ENCODE peak calls at places on chromosomes 7 and 10, in four cellular contexts. X is neural progenitor cell, V is GM10248, B is BJ. O is an unnamed sample.

GRCh38 chr7:78055160-78055559 is 256.6 kb downstream of the PHTF2 start:
- DNase-seq in B (no peak), V (no peak), X (no peak), O (no peak)

GRCh38 chr10:79052311-79053080 is 16.3 kb upstream of the ZMIZ1 start:
- DNase-seq in B (no peak), V (no peak), X (peak), O (no peak)

GRCh38 chr10:80163741-80164341 is 31.3 kb downstream of the PLAC9 start:
- DNase-seq in V (no peak), X (peak), B (peak), O (no peak)

GRCh38 chr7:150923802-150924201 is 54.3 kb downstream of the KCNH2 start:
- DNase-seq in X (no peak), B (no peak), V (no peak), O (no peak)

GRCh38 chr10:110861930-110862677 is 9.6 kb upstream of the PDCD4 start:
- DNase-seq in X (no peak), V (no peak), B (peak), O (no peak)

GRCh38 chr7:16466087-16466472 is 542 bp upstream of the SOSTDC1 start:
- DNase-seq in V (no peak), X (no peak), B (no peak), O (no peak)

GRCh38 chr7:85215098-85215497 is 28.2 kb upstream of the SEMA3D start:
- DNase-seq in X (no peak), B (no peak), V (no peak), O (no peak)

GRCh38 chr10:124911124-124912051 is 30.5 kb upstream of the ZRANB1 start:
- DNase-seq in V (no peak), B (no peak), X (no peak), O (no peak)

GRCh38 chr7:86913709-86914108 is 145.7 kb downstream of the ELAPOR2 start:
- DNase-seq in B (peak), X (no peak), V (no peak), O (no peak)

GRCh38 chr10:100823194-100823593 is 77.8 kb downstream of the PAX2 start:
- DNase-seq in B (no peak), V (no peak), X (no peak), O (no peak)

GRCh38 chr7:121020243-121020642 is 31.7 kb downstream of the CPED1 start:
- DNase-seq in B (no peak), V (no peak), X (no peak), O (no peak)

GRCh38 chr10:77583527-77583926 is 54.1 kb downstream of the KCNMA1 start:
- DNase-seq in X (no peak), V (no peak), B (no peak), O (no peak)

GRCh38 chr7:22111661-22112060 is 166.0 kb upstream of the CDCA7L start:
- DNase-seq in V (no peak), B (no peak), X (no peak), O (no peak)

GRCh38 chr10:28302012-28302667 is 724 bp downstream of the MPP7 start:
- DNase-seq in B (no peak), V (no peak), X (peak), O (no peak)

GRCh38 chr7:140069298-140069949 is 6.7 kb upstream of the PARP12 start:
- DNase-seq in V (no peak), X (no peak), B (no peak), O (no peak)

GRCh38 chr7:129969881-129970446 is 17.2 kb upstream of the UBE2H start:
- DNase-seq in X (no peak), V (no peak), B (peak), O (no peak)

GRCh38 chr7:80960228-80960627 is 41.4 kb upstream of the SEMA3C start:
- DNase-seq in B (peak), X (no peak), V (no peak), O (no peak)

GRCh38 chr10:46539596-46540411 is 16.7 kb downstream of the GPRIN2 start:
- DNase-seq in V (no peak), B (no peak), X (no peak), O (no peak)

GRCh38 chr10:30058111-30058510 is 1.3 kb downstream of the JCAD start:
- DNase-seq in V (no peak), X (no peak), B (no peak), O (no peak)

GRCh38 chr7:43647314-43647691 is 64.4 kb downstream of the STK17A start:
- DNase-seq in V (no peak), B (no peak), X (peak), O (no peak)

GRCh38 chr7:96499532-96499931 is 177.6 kb upstream of the SLC25A13 start:
- DNase-seq in X (no peak), B (no peak), V (no peak), O (no peak)

GRCh38 chr10:60976687-60977086 is 32.7 kb upstream of the RHOBTB1 start:
- DNase-seq in V (no peak), B (no peak), X (no peak), O (no peak)

GRCh38 chr7:81669476-81670105 is 100.3 kb downstream of the HGF start:
- DNase-seq in B (no peak), X (no peak), V (no peak), O (no peak)

GRCh38 chr7:116271980-116272886 is 61.9 kb downstream of the TES start:
- DNase-seq in X (no peak), B (peak), V (no peak), O (no peak)

GRCh38 chr7:17159500-17160037 is 138.9 kb upstream of the AHR start:
- DNase-seq in B (no peak), V (peak), X (no peak), O (peak)

GRCh38 chr7:112622159-112622715 is 141.4 kb downstream of the LSMEM1 start:
- DNase-seq in V (no peak), X (no peak), B (no peak), O (no peak)

GRCh38 chr10:42990016-42990720 is 86.7 kb upstream of the RET start:
- DNase-seq in X (no peak), B (no peak), V (peak), O (peak)

GRCh38 chr7:104982308-104982755 is 31.7 kb upstream of the KMT2E start:
- DNase-seq in B (no peak), X (no peak), V (no peak), O (no peak)

GRCh38 chr10:27601937-27602538 is 97.9 kb downstream of the RAB18 start:
- DNase-seq in V (no peak), B (no peak), X (no peak), O (no peak)

GRCh38 chr7:50837965-50838364 is 55.3 kb upstream of the GRB10 start:
- DNase-seq in B (no peak), X (no peak), V (no peak), O (no peak)

GRCh38 chr10:44973323-44974081 is 5.1 kb downstream of the DEPP1 start:
- DNase-seq in V (peak), X (no peak), B (no peak), O (no peak)

GRCh38 chr7:117132385-117133120 is 179.3 kb downstream of the ST7 start:
- DNase-seq in V (no peak), X (no peak), B (peak), O (no peak)

GRCh38 chr10:43252785-43253341 is 14.0 kb downstream of the RASGEF1A start:
- DNase-seq in X (no peak), B (no peak), V (no peak), O (no peak)

GRCh38 chr7:145497911-145498525 is 618.6 kb upstream of the CNTNAP2 start:
- DNase-seq in V (no peak), B (no peak), X (no peak), O (no peak)

GRCh38 chr7:157937432-157937831 is 600.6 kb downstream of the DNAJB6 start:
- DNase-seq in B (no peak), V (no peak), X (no peak), O (no peak)

GRCh38 chr7:23093111-23093510 is 12.5 kb upstream of the KLHL7 start:
- DNase-seq in V (no peak), X (no peak), B (no peak), O (no peak)

GRCh38 chr7:45295222-45295621 is 137.6 kb downstream of the RAMP3 start:
- DNase-seq in X (no peak), B (no peak), V (no peak), O (no peak)

GRCh38 chr7:51123322-51124021 is 193.1 kb downstream of the COBL start:
- DNase-seq in B (peak), V (no peak), X (no peak), O (no peak)

GRCh38 chr10:3452234-3452633 is 279.7 kb upstream of the PITRM1 start:
- DNase-seq in X (peak), V (no peak), B (peak), O (no peak)
- TF ChIP-seq CTCF in X (no peak), V (no peak), B (peak), O (no peak)

DNA sequence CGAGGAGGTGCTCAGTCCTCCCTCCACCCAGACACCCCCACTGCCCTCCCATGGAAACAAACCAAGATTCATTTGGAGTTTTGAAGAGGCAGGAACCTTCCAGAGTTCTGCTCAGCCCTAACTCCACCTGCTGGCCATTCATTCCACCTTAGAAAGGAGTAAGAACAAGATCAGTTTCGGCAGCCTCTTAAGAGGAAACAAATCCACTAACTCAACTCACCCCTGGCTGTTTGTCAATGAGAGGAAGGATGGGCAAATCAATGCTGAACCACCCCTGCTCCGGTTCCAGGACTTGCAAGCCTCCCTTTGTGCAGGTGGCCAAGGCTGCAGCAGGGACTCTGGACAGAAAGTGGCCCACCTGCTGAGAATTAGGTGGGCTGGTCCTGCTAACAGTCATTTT is 26.2 kb downstream of the CCDC3 start:
- DNase-seq in V (peak), B (no peak), X (peak), O (no peak)
- TF ChIP-seq CTCF in V (no peak), B (no peak), X (peak), O (no peak)

DNA sequence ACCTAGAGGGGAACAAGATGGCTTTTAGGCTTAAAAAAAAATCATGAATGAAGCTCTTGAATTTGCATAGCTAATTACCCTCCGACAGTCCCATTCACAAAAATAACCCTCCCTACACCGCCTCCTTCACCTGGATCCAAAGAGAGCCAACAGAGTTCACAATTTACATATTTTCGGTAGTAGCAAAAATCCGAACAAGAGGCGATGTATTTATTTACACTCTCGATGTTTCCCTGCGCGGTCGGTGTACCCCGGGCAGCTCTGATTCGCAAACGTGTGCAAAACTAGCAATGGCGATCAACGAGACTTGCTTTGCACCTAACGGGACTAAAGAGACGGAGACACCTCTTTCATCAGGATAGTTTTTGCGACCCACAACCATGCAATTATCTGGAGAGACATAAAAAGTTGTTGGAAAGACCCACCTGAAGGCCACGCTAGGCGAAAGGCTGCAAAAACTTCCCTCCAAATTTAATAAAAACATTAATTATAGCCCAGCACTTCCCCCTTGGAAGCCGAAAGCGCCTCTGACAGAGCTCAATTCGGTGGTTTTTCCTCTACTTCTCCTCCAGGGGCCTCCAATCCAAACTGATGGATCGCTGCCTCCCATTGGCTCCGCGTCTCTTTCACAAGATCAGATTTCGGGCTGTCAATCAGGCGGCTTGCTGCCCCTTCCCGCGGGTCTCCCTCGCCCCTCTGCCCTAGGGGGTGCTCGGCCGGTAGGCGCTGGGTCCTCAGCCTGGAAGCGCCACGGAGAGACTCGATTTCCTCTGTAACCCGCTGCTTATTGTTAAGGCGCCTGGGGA is at the start of gene ETV1:
- DNase-seq in V (no peak), B (no peak), X (peak), O (peak)
- TF ChIP-seq CTCF in V (no peak), B (peak), X (peak), O (no peak)

GRCh38 chr7:34430456-34430855 is 227.6 kb upstream of the NPSR1 start:
- DNase-seq in B (peak), X (peak), V (peak), O (peak)
- TF ChIP-seq CTCF in B (peak), X (peak), V (peak), O (peak)

GRCh38 chr7:5430612-5430947 is 6.9 kb upstream of the TNRC18 start:
- DNase-seq in V (no peak), X (no peak), B (no peak), O (no peak)

GRCh38 chr7:5426226-5426475 is 2.5 kb upstream of the TNRC18 start:
- DNase-seq in B (no peak), X (no peak), V (no peak), O (no peak)

GRCh38 chr7:5429857-5430611 is 6.4 kb upstream of the TNRC18 start:
- DNase-seq in X (peak), V (no peak), B (no peak), O (no peak)

GRCh38 chr7:5429253-5429856 is 5.7 kb upstream of the TNRC18 start:
- DNase-seq in V (no peak), B (no peak), X (peak), O (no peak)

GRCh38 chr7:5428470-5429252 is 5.0 kb upstream of the TNRC18 start:
- DNase-seq in B (no peak), V (no peak), X (peak), O (no peak)
- TF ChIP-seq CTCF in B (peak), V (no peak), X (no peak), O (no peak)

GRCh38 chr10:5666324-5667220 is at the start of gene ASB13:
- DNase-seq in X (peak), V (peak), B (no peak), O (peak)

GRCh38 chr10:5665380-5666323 is 743 bp downstream of the ASB13 start:
- DNase-seq in B (no peak), V (no peak), X (peak), O (peak)

GRCh38 chr10:5662708-5663579 is 3.5 kb downstream of the ASB13 start:
- DNase-seq in X (no peak), V (no peak), B (no peak), O (no peak)

GRCh38 chr10:5661043-5661442 is 5.4 kb downstream of the ASB13 start:
- DNase-seq in B (no peak), V (no peak), X (no peak), O (no peak)

GRCh38 chr10:5663692-5664427 is 2.5 kb downstream of the ASB13 start:
- DNase-seq in X (peak), V (no peak), B (no peak), O (no peak)
- TF ChIP-seq CTCF in X (no peak), V (no peak), B (no peak), O (no peak)

GRCh38 chr7:27213150-27213903 is 13.4 kb upstream of the HOXA13 start:
- DNase-seq in V (no peak), X (no peak), B (no peak), O (no peak)
- TF ChIP-seq CTCF in V (no peak), X (no peak), B (no peak), O (no peak)

DNA sequence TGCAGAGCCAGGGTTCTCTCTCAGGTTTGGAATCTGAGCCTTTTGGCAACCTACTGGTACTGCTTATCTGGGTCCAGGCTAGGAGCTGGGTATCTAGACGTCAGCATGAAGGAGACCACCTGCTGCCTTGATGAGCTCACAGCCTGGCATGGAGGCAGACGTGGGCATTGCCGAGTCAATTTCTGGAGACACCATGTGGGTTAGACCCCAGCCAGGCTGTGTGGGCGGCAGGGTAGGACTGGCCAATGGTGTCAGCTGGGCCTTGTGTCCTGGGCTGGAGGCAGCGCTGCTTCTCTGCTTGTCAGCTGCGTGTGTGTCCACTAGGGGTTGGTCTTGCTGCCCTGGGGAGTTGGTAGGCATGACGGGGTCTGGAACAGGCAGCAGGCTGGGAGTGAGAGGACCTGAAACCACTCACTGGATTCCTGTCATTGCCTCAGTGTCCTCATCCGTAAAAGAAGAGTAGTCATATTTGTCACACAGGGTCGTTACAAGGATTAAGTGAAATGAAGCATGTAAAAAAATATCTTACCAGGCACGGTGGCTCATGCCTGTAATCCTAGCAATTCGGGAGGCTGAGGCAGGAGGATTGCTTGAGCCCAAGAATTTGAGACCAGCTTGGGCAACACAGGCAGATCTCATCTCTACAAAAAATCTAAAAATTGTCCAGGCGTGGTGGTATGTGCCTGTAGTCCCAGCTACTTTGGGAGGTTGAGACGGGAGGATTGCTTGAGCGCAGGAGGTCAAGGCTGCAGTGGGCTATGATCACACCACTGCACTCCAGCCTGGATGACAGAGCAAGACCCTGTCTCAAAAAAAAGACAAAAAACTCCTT is 31.7 kb upstream of the ANKRD2 start:
- DNase-seq in X (no peak), V (no peak), B (no peak), O (no peak)
- TF ChIP-seq CTCF in X (peak), V (no peak), B (no peak), O (no peak)

O was measured in GM13976.